ENCODE peak calls at places on chromosomes 3 and 15, in nine cellular contexts. N, E, O, X, A, H, D, Z and W are unnamed samples.
A peak's percentile ranks its signal among the peaks of the same experiment; 100 is the strongest.

GRCh38 chr3:101065962-101066361 is 72.7 kb upstream of the ABI3BP start:
- DNase-seq in O (no peak), D (peak; percentile 78), X (no peak), Z (no peak), E (no peak), A (no peak), H (peak; percentile 86), N (no peak), W (peak; percentile 95)

GRCh38 chr3:128967748-128968147 is 26.1 kb downstream of the CFAP92 start:
- DNase-seq in A (peak; percentile 43), E (no peak), Z (no peak), X (no peak), D (no peak), O (no peak), N (no peak), H (no peak), W (no peak)

GRCh38 chr3:177817746-177818145 is 620.5 kb upstream of the TBL1XR1 start:
- DNase-seq in A (no peak), O (no peak), Z (no peak), H (no peak), X (no peak), E (no peak), N (no peak), D (no peak), W (no peak)

GRCh38 chr15:32651229-32651837 is 9.8 kb downstream of the SCG5 start:
- DNase-seq in Z (peak; percentile 59), N (no peak), D (peak; percentile 56), H (peak; percentile 54), X (no peak), E (no peak), O (peak; percentile 56), A (peak; percentile 78), W (peak; percentile 69)

GRCh38 chr3:122082357-122082756 is 27.2 kb downstream of the CD86 start:
- DNase-seq in E (no peak), Z (no peak), A (no peak), D (no peak), N (no peak), O (no peak), X (no peak), H (no peak), W (no peak)

GRCh38 chr3:122826315-122826714 is 31.4 kb downstream of the SLC49A4 start:
- DNase-seq in X (no peak), H (no peak), D (no peak), N (no peak), A (no peak), E (no peak), Z (no peak), O (no peak), W (no peak)

GRCh38 chr3:32443471-32443870 is 51.8 kb downstream of the CMTM7 start:
- DNase-seq in D (peak; percentile 53), O (no peak), Z (no peak), X (no peak), A (no peak), E (no peak), H (peak; percentile 96), N (no peak), W (peak; percentile 99)

GRCh38 chr3:169575381-169575780 is 88.1 kb downstream of the MECOM start:
- DNase-seq in O (peak; percentile 26), X (no peak), Z (no peak), H (peak; percentile 85), A (no peak), N (no peak), D (peak; percentile 34), E (no peak), W (peak; percentile 92)

GRCh38 chr3:39577541-39577940 is 110.1 kb downstream of the MOBP start:
- DNase-seq in Z (no peak), E (no peak), O (no peak), A (no peak), H (no peak), N (no peak), D (no peak), X (no peak), W (no peak)

GRCh38 chr3:150138824-150139223 is 168.1 kb upstream of the PFN2 start:
- DNase-seq in O (no peak), D (no peak), X (no peak), N (no peak), Z (no peak), A (no peak), H (no peak), E (no peak), W (no peak)

DNA sequence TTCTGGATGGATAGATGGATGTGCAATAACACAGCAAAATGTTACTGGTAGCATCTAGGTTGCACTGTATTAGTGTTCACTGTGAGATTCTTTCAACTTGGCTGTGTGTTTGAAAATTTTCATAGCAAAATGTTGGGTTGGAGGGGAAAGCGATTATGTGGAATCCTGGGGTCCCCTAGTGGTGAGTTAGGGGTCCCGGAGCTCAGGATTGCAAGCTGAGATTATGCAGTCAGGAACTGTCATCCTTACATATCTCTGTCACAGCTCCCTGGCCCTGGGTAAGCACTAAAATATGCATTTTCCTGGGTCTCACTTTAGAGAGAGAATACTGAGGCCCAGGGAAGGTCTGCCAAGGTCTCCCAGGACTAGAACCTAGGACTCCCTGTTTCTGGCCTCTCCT is 77.2 kb downstream of the CEMIP start:
- DNase-seq in Z (no peak), A (no peak), D (no peak), X (no peak), H (no peak), N (no peak), E (no peak), O (no peak), W (no peak)
- TF ChIP-seq CTCF in Z (no peak), A (no peak), D (peak; percentile 58), X (peak; percentile 13), H (no peak), N (peak; percentile 27), E (no peak), O (no peak), W (peak; percentile 19)

GRCh38 chr15:41970456-41970855 is 1.9 kb downstream of the EHD4 start:
- DNase-seq in A (peak; percentile 17), N (no peak), D (no peak), Z (no peak), O (peak; percentile 9), X (no peak), E (no peak), H (no peak), W (no peak)
- H3K4me3 ChIP-seq in A (no peak overlapping the region), N (peak overlapping the region; percentile 86), D (no peak overlapping the region), Z (no peak overlapping the region), O (no peak overlapping the region), X (peak overlapping the region; percentile 85), E (peak overlapping the region; percentile 90), H (peak overlapping the region; percentile 100), W (no peak overlapping the region)

GRCh38 chr3:53626876-53627275 is 132.5 kb downstream of the CACNA1D start:
- DNase-seq in H (no peak), O (peak; percentile 14), N (no peak), E (no peak), A (no peak), D (no peak), X (no peak), Z (no peak), W (no peak)
- H3K27me3 ChIP-seq in H (no peaks in the 10 kb centered on the region), O (no peaks in the 10 kb centered on the region), N (no peaks in the 10 kb centered on the region), E (peaks cover 40% of the 10 kb centered on the region), A (no peaks in the 10 kb centered on the region), D (no peaks in the 10 kb centered on the region), X (peaks cover 14% of the 10 kb centered on the region), Z (no peaks in the 10 kb centered on the region), W (peaks cover 16% of the 10 kb centered on the region)

GRCh38 chr3:171169866-171170265 is 143.3 kb upstream of the SLC2A2 start:
- DNase-seq in D (no peak), N (no peak), H (no peak), A (no peak), E (no peak), O (no peak), Z (no peak), X (no peak), W (no peak)

GRCh38 chr3:171165986-171166385 is 139.5 kb upstream of the SLC2A2 start:
- DNase-seq in O (no peak), A (no peak), X (no peak), D (no peak), Z (no peak), N (no peak), E (no peak), H (no peak), W (no peak)

GRCh38 chr3:171169443-171169842 is 142.9 kb upstream of the SLC2A2 start:
- DNase-seq in O (no peak), D (no peak), H (no peak), X (no peak), E (no peak), A (no peak), N (no peak), Z (no peak), W (no peak)

GRCh38 chr3:171168086-171168485 is 141.6 kb upstream of the SLC2A2 start:
- DNase-seq in E (no peak), X (no peak), Z (peak; percentile 58), H (no peak), D (peak; percentile 10), N (no peak), O (no peak), A (peak; percentile 83), W (peak; percentile 37)

DNA sequence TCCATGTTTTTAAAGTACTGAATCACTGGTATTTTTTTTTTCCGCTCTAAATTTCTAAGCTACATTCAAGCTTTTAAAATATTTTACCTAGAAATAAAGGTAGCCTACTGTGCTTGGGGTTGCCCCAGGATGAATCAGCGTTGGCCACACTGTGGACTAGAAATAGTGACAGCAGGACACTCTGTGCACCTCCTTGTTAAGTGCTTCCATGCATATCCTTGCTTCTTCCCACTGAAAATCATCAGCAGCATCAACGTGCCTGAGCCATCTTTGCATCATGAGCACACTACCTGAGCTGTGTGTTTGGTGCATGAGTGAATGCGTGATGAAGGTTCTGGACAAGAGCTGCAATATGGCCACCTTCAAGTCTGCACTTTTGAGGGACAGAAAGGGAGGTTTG is 142.0 kb upstream of the SLC2A2 start:
- DNase-seq in D (no peak), Z (no peak), O (no peak), E (no peak), A (no peak), N (no peak), H (no peak), X (no peak), W (no peak)
- TF ChIP-seq CTCF in D (no peak), Z (no peak), O (no peak), E (no peak), A (no peak), N (no peak), H (no peak), X (no peak), W (no peak)

DNA sequence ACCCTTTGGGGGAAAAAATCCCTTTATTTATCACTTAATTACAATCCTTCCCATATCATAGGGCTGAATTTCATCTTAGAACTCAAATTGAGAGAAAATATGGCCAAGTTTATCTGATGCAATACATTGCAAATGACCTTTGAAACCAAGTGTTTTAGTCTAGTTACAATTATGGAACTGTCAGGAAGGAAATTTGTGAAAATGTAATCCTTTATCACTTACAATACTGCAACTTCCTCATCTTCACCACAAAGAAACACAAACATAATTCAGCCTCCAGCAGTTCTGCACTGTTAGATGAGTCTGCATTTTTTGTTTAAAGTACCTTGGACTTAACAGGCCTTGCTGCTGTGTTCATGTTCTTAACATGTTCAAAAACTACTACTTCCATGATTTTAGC is 4.6 kb downstream of the CCPG1 start:
- DNase-seq in O (no peak), X (no peak), Z (no peak), H (peak; percentile 61), D (no peak), N (no peak), A (no peak), E (no peak), W (peak; percentile 39)
- H3K4me3 ChIP-seq in O (no peak overlapping the region), X (no peak overlapping the region), Z (no peak overlapping the region), H (no peak overlapping the region), D (no peak overlapping the region), N (no peak overlapping the region), A (no peak overlapping the region), E (no peak overlapping the region), W (no peak overlapping the region)

GRCh38 chr3:43999920-44000319 is 241.8 kb upstream of the TOPAZ1 start:
- DNase-seq in O (no peak), Z (no peak), E (no peak), H (no peak), X (no peak), A (no peak), N (no peak), D (no peak), W (no peak)
- H3K27me3 ChIP-seq in O (peaks cover 100% of the 10 kb centered on the region), Z (peaks cover 47% of the 10 kb centered on the region), E (peaks cover 100% of the 10 kb centered on the region), H (peaks cover 72% of the 10 kb centered on the region), X (peaks cover 99% of the 10 kb centered on the region), A (peaks cover 73% of the 10 kb centered on the region), N (peaks cover 93% of the 10 kb centered on the region), D (peaks cover 18% of the 10 kb centered on the region), W (peaks cover 17% of the 10 kb centered on the region)